ENCODE peak calls at places on chromosomes 13 and 19, in nine cellular contexts. I, S, N, R, G, J, W, C and V are unnamed samples.

GRCh38 chr13:49020940-49021548 is 45.3 kb downstream of the FNDC3A start:
- DNase-seq in S (no peak), N (no peak), J (no peak), G (no peak), C (peak; percentile 69), W (no peak), R (no peak), I (no peak), V (no peak)

GRCh38 chr19:42143341-42144234 is 11.3 kb upstream of the POU2F2 start:
- DNase-seq in C (peak; percentile 46), G (no peak), N (no peak), R (no peak), S (no peak), I (no peak), J (no peak), W (no peak), V (no peak)

GRCh38 chr13:31835932-31836331 is 96.6 kb downstream of the RXFP2 start:
- DNase-seq in W (no peak), R (peak; percentile 68), C (peak; percentile 74), I (no peak), N (no peak), G (no peak), S (no peak), J (no peak), V (no peak)

GRCh38 chr19:39474139-39474620 is 6.5 kb upstream of the TIMM50 start:
- DNase-seq in J (peak; percentile 65), G (peak; percentile 90), S (peak; percentile 49), C (peak; percentile 31), N (peak; percentile 62), I (peak; percentile 71), W (no peak), R (no peak), V (peak; percentile 81)

GRCh38 chr13:79455331-79455730 is 25.6 kb upstream of the NDFIP2 start:
- DNase-seq in J (no peak), I (no peak), S (no peak), N (no peak), G (no peak), W (no peak), R (no peak), C (peak; percentile 63), V (no peak)

GRCh38 chr13:51266642-51267041 is 44.4 kb downstream of the FAM124A start:
- DNase-seq in J (no peak), G (no peak), I (no peak), R (no peak), N (no peak), W (no peak), C (no peak), S (no peak), V (no peak)

GRCh38 chr13:45297456-45298205 is 43.4 kb downstream of the TPT1 start:
- DNase-seq in I (no peak), N (no peak), G (peak; percentile 53), S (no peak), W (no peak), C (no peak), J (no peak), R (no peak), V (no peak)

GRCh38 chr13:37109080-37109678 is 3.7 kb upstream of the CSNK1A1L start:
- DNase-seq in N (no peak), W (no peak), S (no peak), G (no peak), R (peak; percentile 24), I (no peak), J (no peak), C (peak; percentile 85), V (no peak)

GRCh38 chr13:31046711-31047279 is 114.3 kb downstream of the TEX26 start:
- DNase-seq in N (no peak), C (peak; percentile 55), S (peak; percentile 50), J (peak; percentile 28), R (peak; percentile 58), I (no peak), G (peak; percentile 86), W (no peak), V (no peak)

GRCh38 chr13:33276581-33276980 is 9.0 kb downstream of the STARD13 start:
- DNase-seq in N (no peak), J (no peak), R (no peak), C (peak; percentile 58), G (no peak), W (no peak), I (no peak), S (no peak), V (no peak)

DNA sequence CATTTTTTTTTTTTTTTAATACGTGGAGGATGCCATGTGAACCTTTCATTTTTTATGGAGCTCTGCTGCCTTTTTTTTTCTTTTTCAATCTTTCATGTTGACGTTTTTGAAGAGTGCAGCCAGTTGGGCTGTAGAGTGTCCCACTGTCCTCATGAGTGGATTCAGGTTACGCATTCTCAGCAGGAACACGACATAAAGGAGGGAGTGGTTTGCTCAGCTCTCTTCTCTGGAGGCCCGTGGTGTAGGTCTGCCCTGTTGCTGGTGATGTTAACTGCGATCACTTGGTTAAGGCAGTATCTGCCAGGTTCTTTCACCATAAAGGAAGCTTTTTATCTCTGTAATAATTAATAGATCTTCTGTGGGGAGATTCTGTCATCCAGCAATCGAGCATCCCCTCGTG is 26.7 kb upstream of the CACNG8 start:
- DNase-seq in J (no peak), C (no peak), I (no peak), W (no peak), R (no peak), G (no peak), N (no peak), S (no peak), V (no peak)
- TF ChIP-seq CTCF in J (no peak), C (no peak), I (no peak), W (no peak), R (no peak), G (no peak), N (no peak), S (no peak), V (no peak)

GRCh38 chr13:53490732-53491131 is 462.1 kb downstream of the OLFM4 start:
- DNase-seq in W (no peak), N (no peak), J (no peak), C (no peak), G (no peak), R (no peak), I (no peak), S (no peak), V (no peak)
- TF ChIP-seq CTCF in W (no peak), N (no peak), J (no peak), C (no peak), G (no peak), R (no peak), I (no peak), S (no peak), V (no peak)

GRCh38 chr19:17110599-17110966 is 35.0 kb downstream of the MYO9B start:
- DNase-seq in N (no peak), W (no peak), S (no peak), J (no peak), R (no peak), C (no peak), I (no peak), G (no peak), V (no peak)
- TF ChIP-seq CTCF in N (no peak), W (no peak), S (no peak), J (no peak), R (no peak), C (no peak), I (no peak), G (no peak), V (no peak)

GRCh38 chr13:47798906-47799305 is 202.2 kb downstream of the SUCLA2 start:
- DNase-seq in I (no peak), R (peak; percentile 6), C (peak; percentile 46), J (no peak), N (no peak), G (no peak), S (no peak), W (no peak), V (no peak)
- TF ChIP-seq CTCF in I (no peak), R (peak; percentile 41), C (peak; percentile 41), J (peak; percentile 15), N (no peak), G (no peak), S (no peak), W (peak; percentile 40), V (no peak)

DNA sequence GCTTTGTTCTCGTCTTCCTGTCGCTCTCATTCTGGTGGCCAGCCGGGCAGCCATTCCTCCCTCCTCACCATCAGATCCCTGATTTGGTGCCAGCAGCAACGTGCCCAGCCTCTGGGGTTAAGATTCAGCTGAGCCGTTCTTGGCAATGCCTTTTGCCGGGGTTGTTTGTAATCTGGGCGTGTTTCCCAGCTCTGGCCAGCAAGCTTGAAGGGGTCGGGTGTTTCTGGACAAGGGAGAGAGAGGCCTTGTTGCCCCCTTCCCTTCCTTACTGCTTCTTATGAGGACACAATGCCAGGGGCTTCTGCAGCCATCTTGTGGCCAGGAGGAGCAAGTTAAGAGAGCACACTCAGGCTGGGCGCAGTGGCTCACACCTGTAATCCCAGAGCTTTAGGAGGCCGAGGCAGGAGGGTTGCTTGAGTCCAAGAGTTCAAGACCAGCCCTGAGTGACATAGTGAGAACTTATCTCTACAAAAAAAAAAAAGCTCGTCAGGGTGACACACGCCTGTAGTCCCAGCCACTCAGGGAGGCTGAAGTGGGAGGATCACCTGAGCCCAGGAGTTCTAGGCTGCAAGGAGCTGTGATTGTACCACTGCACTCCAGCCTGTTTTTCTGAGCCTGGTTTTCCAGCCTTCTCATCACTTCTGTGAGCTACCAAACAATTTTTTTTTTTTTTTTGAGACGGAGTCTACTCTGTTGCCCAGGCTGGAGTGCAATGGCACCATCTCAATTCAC is 10.7 kb upstream of the CRTC1 start:
- DNase-seq in C (peak; percentile 47), N (no peak), S (no peak), G (no peak), J (no peak), W (no peak), I (no peak), R (no peak), V (no peak)
- TF ChIP-seq CTCF in C (peak; percentile 37), N (no peak), S (peak; percentile 17), G (no peak), J (no peak), W (peak; percentile 7), I (no peak), R (peak; percentile 33), V (no peak)

GRCh38 chr19:49614096-49614857 is 23.3 kb downstream of the PRR12 start:
- DNase-seq in N (no peak), J (no peak), W (peak; percentile 55), C (peak; percentile 95), R (peak; percentile 89), G (no peak), I (no peak), S (no peak), V (no peak)
- TF ChIP-seq CTCF in N (no peak), J (no peak), W (no peak), C (peak; percentile 31), R (peak; percentile 19), G (no peak), I (no peak), S (no peak), V (no peak)

GRCh38 chr19:46622118-46622446 is 2.8 kb downstream of the PTGIR start:
- DNase-seq in S (no peak), N (no peak), G (no peak), C (no peak), I (no peak), W (no peak), J (no peak), R (no peak), V (no peak)
- TF ChIP-seq CTCF in S (no peak), N (no peak), G (no peak), C (no peak), I (no peak), W (no peak), J (no peak), R (no peak), V (no peak)

GRCh38 chr19:55101261-55101660 is 16.2 kb downstream of the PPP1R12C start:
- DNase-seq in N (no peak), R (no peak), I (no peak), W (no peak), S (no peak), G (no peak), J (no peak), C (no peak), V (no peak)
- TF ChIP-seq CTCF in N (no peak), R (no peak), I (no peak), W (no peak), S (no peak), G (no peak), J (no peak), C (no peak), V (no peak)